ENCODE peak calls at places on chromosome 4, in ten cellular contexts. M is mucosa of descending colon; H is psoas muscle; K is mesenchymal stem cell; Y is endodermal cell; F is stomach; I is CD4-positive, CD25-positive, alpha-beta regulatory T cell; S is adrenal gland; X is kidney; J is NT2/D1. O is an unnamed sample. For H3K36me3, the result is how much of the 10 kb centered on the place peaks cover.

GRCh38 chr4:186719925-186720694 is 3.5 kb downstream of the FAT1 start:
- DNase-seq in M (no peak), H (no peak), K (peak), Y (peak), F (no peak), I (peak), S (no peak), X (no peak), J (no peak), O (no peak)

GRCh38 chr4:35106091-35106734 is 1138.1 kb downstream of the ARAP2 start:
- DNase-seq in M (no peak), H (no peak), K (no peak), Y (no peak), F (no peak), I (no peak), S (no peak), X (no peak), J (no peak), O (no peak)

GRCh38 chr4:7852568-7853185 is 87.0 kb downstream of the AFAP1 start:
- DNase-seq in M (no peak), H (no peak), K (no peak), Y (no peak), F (no peak), I (no peak), S (no peak), X (no peak), J (no peak), O (no peak)

GRCh38 chr4:151921811-151922210 is 161.0 kb upstream of the GATB start:
- DNase-seq in M (no peak), H (no peak), K (no peak), Y (no peak), F (no peak), I (no peak), S (no peak), X (no peak), J (no peak), O (peak)

GRCh38 chr4:37073226-37073840 is 171.2 kb upstream of the NWD2 start:
- DNase-seq in M (no peak), H (no peak), K (no peak), Y (no peak), F (no peak), I (no peak), S (no peak), X (no peak), J (no peak), O (no peak)

GRCh38 chr4:42350611-42351182 is 46.6 kb upstream of the SHISA3 start:
- DNase-seq in M (no peak), H (no peak), K (no peak), Y (no peak), F (no peak), I (no peak), S (no peak), X (no peak), J (no peak), O (no peak)

GRCh38 chr4:56799824-56800756 is 21.4 kb downstream of the SPINK2 start:
- DNase-seq in M (peak), H (peak), K (peak), Y (peak), F (peak), I (peak), S (peak), X (peak), J (peak), O (peak)

GRCh38 chr4:10095296-10095991 is 21.2 kb downstream of the WDR1 start:
- DNase-seq in M (peak), H (peak), K (peak), Y (no peak), F (no peak), I (no peak), S (no peak), X (peak), J (no peak), O (no peak)

GRCh38 chr4:8402640-8403039 is 37.9 kb downstream of the ACOX3 start:
- DNase-seq in M (no peak), H (peak), K (no peak), Y (no peak), F (no peak), I (no peak), S (no peak), X (no peak), J (no peak), O (no peak)

GRCh38 chr4:86376850-86377249 is 17.0 kb upstream of the MAPK10 start:
- DNase-seq in M (no peak), H (no peak), K (no peak), Y (no peak), F (no peak), I (no peak), S (no peak), X (no peak), J (no peak), O (no peak)

GRCh38 chr4:46124773-46125172 is 919 bp upstream of the GABRG1 start:
- DNase-seq in M (no peak), H (no peak), K (no peak), Y (peak), F (no peak), I (no peak), S (peak), X (no peak), J (no peak), O (peak)

GRCh38 chr4:88937081-88937480 is 119.9 kb downstream of the FAM13A start:
- DNase-seq in M (no peak), H (no peak), K (peak), Y (no peak), F (no peak), I (no peak), S (no peak), X (no peak), J (no peak), O (no peak)

GRCh38 chr4:184751585-184751956 is 17.7 kb upstream of the CENPU start:
- DNase-seq in M (no peak), H (no peak), K (no peak), Y (no peak), F (no peak), I (no peak), S (no peak), X (no peak), J (no peak), O (no peak)

GRCh38 chr4:24680746-24681145 is 96.4 kb upstream of the DHX15 start:
- DNase-seq in M (no peak), H (no peak), K (no peak), Y (peak), F (no peak), I (no peak), S (no peak), X (no peak), J (no peak), O (no peak)

GRCh38 chr4:137253949-137254348 is 278.3 kb downstream of the PCDH18 start:
- DNase-seq in M (no peak), H (no peak), K (peak), Y (no peak), F (no peak), I (no peak), S (no peak), X (no peak), J (no peak), O (no peak)

GRCh38 chr4:151801547-151802516 is 41.0 kb upstream of the GATB start:
- DNase-seq in M (peak), H (peak), K (peak), Y (peak), F (peak), I (peak), S (no peak), X (no peak), J (no peak), O (peak)

GRCh38 chr4:55553442-55553841 is 6.7 kb upstream of the CLOCK start:
- DNase-seq in M (no peak), H (no peak), K (no peak), Y (peak), F (peak), I (peak), S (no peak), X (no peak), J (no peak), O (peak)

GRCh38 chr4:101103381-101104142 is 243.8 kb downstream of the PPP3CA start:
- DNase-seq in M (no peak), H (no peak), K (peak), Y (no peak), F (no peak), I (peak), S (no peak), X (no peak), J (no peak), O (no peak)

DNA sequence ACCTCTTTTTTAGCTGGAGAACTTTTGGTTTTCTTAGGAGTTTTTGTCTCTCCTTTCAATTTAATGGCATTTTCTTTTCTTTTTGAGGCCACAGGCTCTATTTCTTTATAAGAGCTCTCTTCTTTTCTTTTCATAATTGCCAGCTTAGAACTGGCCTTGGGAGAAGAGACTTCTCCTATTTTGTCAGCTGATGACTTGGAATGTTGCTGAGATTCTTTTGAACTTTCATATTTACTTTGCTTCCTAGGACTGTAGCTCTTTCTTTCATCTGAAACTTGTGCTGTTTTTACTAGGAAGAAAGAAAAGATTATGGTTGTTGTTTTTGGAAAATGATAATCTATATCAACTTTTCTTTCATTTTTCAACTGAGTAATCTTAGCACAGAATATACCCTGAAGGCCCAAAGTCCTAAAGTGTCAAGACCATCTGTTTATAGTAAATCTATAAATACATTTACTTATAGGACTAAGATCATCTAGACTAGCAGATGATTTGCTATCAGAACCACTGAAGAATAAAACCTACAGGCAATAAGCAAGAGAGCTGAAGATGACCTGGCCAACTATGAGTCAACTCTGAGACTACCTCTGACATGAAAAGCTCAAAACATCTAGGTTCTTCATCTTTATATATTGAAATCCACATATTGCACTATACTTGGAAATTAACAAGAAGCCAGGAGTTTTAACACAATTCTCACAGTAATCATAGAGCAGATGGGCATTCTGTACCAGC is 45.6 kb downstream of the RFC1 start:
- DNase-seq in M (no peak), H (no peak), K (peak), Y (no peak), F (no peak), I (no peak), S (no peak), X (no peak), J (no peak), O (peak)
- H3K36me3 ChIP-seq in M (under half), H (half or more), K (under half), Y (half or more), F (half or more), I (half or more), S (under half), X (under half), J (under half), O (under half)

GRCh38 chr4:1728061-1728980 is 7.0 kb downstream of the TACC3 start:
- DNase-seq in M (no peak), H (peak), K (no peak), Y (no peak), F (peak), I (no peak), S (no peak), X (peak), J (no peak), O (no peak)

GRCh38 chr4:1726146-1726934 is 5.0 kb downstream of the TACC3 start:
- DNase-seq in M (peak), H (peak), K (peak), Y (peak), F (peak), I (peak), S (peak), X (peak), J (peak), O (peak)

GRCh38 chr4:1727117-1728031 is 6.1 kb downstream of the TACC3 start:
- DNase-seq in M (no peak), H (peak), K (peak), Y (no peak), F (peak), I (no peak), S (peak), X (peak), J (no peak), O (peak)

GRCh38 chr4:1723131-1723801 is 1.9 kb downstream of the TACC3 start:
- DNase-seq in M (no peak), H (peak), K (no peak), Y (no peak), F (no peak), I (peak), S (no peak), X (peak), J (no peak), O (no peak)

GRCh38 chr4:1725521-1725920 is 4.2 kb downstream of the TACC3 start:
- DNase-seq in M (no peak), H (peak), K (no peak), Y (no peak), F (no peak), I (no peak), S (no peak), X (peak), J (no peak), O (no peak)
- H3K36me3 ChIP-seq in M (under half), H (under half), K (under half), Y (half or more), F (under half), I (under half), S (under half), X (under half), J (half or more), O (under half)

DNA sequence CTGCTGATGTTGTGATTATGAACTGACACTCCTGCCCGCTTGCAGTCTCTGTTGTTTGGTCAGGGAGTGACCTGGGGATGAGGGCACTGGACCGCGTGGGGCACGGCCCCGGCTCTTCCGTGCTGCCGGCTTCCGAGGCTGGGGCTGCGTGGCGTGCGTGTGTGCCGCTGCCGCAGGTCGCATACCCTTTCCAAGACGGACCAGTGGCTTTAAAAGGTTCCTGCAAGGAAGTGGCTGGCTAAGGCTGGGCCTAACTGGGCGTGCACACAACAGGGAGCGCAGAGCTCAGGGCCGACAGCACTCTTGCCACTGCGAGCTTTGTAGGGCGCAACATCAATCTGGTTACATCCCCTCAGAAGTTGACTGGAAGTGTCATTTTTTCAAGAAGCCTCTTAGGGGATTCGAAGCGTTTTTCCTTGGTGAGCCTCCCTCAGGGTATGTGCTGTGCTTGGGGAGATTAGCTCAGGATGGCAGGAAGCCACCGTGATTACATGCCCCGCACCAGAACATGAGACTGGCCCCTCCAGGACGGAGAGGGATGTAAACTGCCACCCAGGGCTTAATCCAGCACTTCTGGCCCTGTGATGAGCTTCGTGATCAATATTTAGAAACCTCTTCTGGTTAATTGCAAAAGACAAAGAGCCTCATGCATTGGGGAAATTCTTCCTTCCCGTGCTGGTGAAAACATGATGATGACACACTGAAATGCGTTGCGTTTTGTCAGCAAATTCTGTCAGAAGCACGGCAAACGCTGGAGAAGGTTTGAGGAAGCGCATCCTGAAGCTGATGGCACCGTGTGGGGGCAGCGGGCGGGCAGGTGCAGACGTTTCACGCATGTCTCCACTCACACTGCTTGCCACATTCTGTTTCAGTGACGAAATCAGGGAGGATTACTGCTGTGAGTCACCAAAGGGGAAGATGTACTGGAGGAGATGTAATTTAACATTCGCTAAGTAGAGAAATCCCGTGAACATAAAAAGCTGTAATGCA is 11.1 kb downstream of the MAEA start:
- DNase-seq in M (peak), H (peak), K (peak), Y (no peak), F (peak), I (peak), S (peak), X (peak), J (no peak), O (no peak)
- H3K36me3 ChIP-seq in M (under half), H (under half), K (half or more), Y (under half), F (half or more), I (under half), S (under half), X (under half), J (half or more), O (under half)

GRCh38 chr4:149050840-149051239 is 608.6 kb upstream of the NR3C2 start:
- DNase-seq in M (no peak), H (no peak), K (no peak), Y (peak), F (no peak), I (no peak), S (no peak), X (no peak), J (no peak), O (no peak)
- H3K36me3 ChIP-seq in M (under half), H (under half), K (under half), Y (under half), F (under half), I (under half), S (under half), X (under half), J (under half), O (under half)

GRCh38 chr4:13588954-13589353 is 38.6 kb downstream of the BOD1L1 start:
- DNase-seq in M (no peak), H (no peak), K (no peak), Y (no peak), F (no peak), I (no peak), S (no peak), X (no peak), J (no peak), O (no peak)
- H3K36me3 ChIP-seq in M (under half), H (half or more), K (half or more), Y (half or more), F (half or more), I (half or more), S (under half), X (under half), J (half or more), O (under half)